ENCODE peak calls at places on chromosomes 12 and 14, in eight cellular contexts. K is endothelial cell of umbilical vein, J is breast epithelium, M is hepatocyte, B is esophagus squamous epithelium, O is uterus, E is tibial artery, C is BJ. F is an unnamed sample. For H3K27me3, the result is how much of the 10 kb centered on the place peaks cover.

GRCh38 chr12:79535751-79536150 is 155.0 kb downstream of the PAWR start:
- DNase-seq in K (no peak), J (no peak), M (no peak), B (no peak), O (no peak), E (no peak), C (no peak), F (no peak)

GRCh38 chr12:25458047-25458552 is 95.0 kb downstream of the LMNTD1 start:
- DNase-seq in K (peak), J (no peak), M (no peak), B (no peak), O (no peak), E (no peak), C (peak), F (peak)

GRCh38 chr12:44015333-44015941 is 179.6 kb downstream of the TMEM117 start:
- DNase-seq in K (peak), J (no peak), M (peak), B (no peak), O (no peak), E (no peak), C (peak), F (peak)

GRCh38 chr12:102631274-102631673 is 150.9 kb upstream of the IGF1 start:
- DNase-seq in K (no peak), J (no peak), M (no peak), B (no peak), O (no peak), E (no peak), C (peak), F (peak)

GRCh38 chr12:108310489-108310888 is 28.6 kb downstream of the CMKLR1 start:
- DNase-seq in K (no peak), J (no peak), M (peak), B (no peak), O (no peak), E (no peak), C (no peak), F (no peak)

GRCh38 chr14:96792003-96792402 is 5.2 kb upstream of the VRK1 start:
- DNase-seq in K (no peak), J (no peak), M (no peak), B (no peak), O (no peak), E (no peak), C (no peak), F (no peak)

GRCh38 chr12:64672925-64673409 is 62.7 kb downstream of the RASSF3 start:
- DNase-seq in K (peak), J (no peak), M (peak), B (no peak), O (peak), E (no peak), C (no peak), F (peak)

GRCh38 chr14:34522496-34522895 is 17.0 kb downstream of the EAPP start:
- DNase-seq in K (peak), J (no peak), M (no peak), B (no peak), O (no peak), E (no peak), C (no peak), F (no peak)

GRCh38 chr12:2960432-2960956 is 1.3 kb downstream of the TEAD4 start:
- DNase-seq in K (peak), J (no peak), M (peak), B (no peak), O (no peak), E (no peak), C (no peak), F (peak)

GRCh38 chr12:64172143-64172970 is 49.7 kb downstream of the KICS2 start:
- DNase-seq in K (no peak), J (no peak), M (no peak), B (no peak), O (no peak), E (no peak), C (no peak), F (peak)

GRCh38 chr12:126668538-126668937 is 1598.4 kb upstream of the TMEM132C start:
- DNase-seq in K (no peak), J (no peak), M (no peak), B (no peak), O (no peak), E (no peak), C (peak), F (peak)

GRCh38 chr14:52325126-52325525 is 11.0 kb downstream of the PTGER2 start:
- DNase-seq in K (no peak), J (no peak), M (no peak), B (no peak), O (no peak), E (no peak), C (no peak), F (peak)

GRCh38 chr12:102980350-102980749 is 22.9 kb downstream of the ASCL1 start:
- DNase-seq in K (no peak), J (no peak), M (no peak), B (no peak), O (no peak), E (no peak), C (no peak), F (no peak)

GRCh38 chr12:5648692-5649338 is 216.9 kb downstream of the NTF3 start:
- DNase-seq in K (no peak), J (no peak), M (peak), B (no peak), O (no peak), E (no peak), C (no peak), F (peak)

GRCh38 chr12:32504626-32505025 is 105.3 kb downstream of the FGD4 start:
- DNase-seq in K (peak), J (no peak), M (no peak), B (no peak), O (no peak), E (no peak), C (no peak), F (peak)

GRCh38 chr12:32505067-32505466 is 105.7 kb downstream of the FGD4 start:
- DNase-seq in K (no peak), J (no peak), M (no peak), B (no peak), O (no peak), E (no peak), C (no peak), F (peak)

GRCh38 chr12:32499048-32499447 is 99.7 kb downstream of the FGD4 start:
- DNase-seq in K (no peak), J (no peak), M (peak), B (no peak), O (no peak), E (no peak), C (no peak), F (no peak)

GRCh38 chr12:32502693-32503510 is 103.5 kb downstream of the FGD4 start:
- DNase-seq in K (peak), J (peak), M (peak), B (no peak), O (peak), E (no peak), C (peak), F (peak)

GRCh38 chr12:32501835-32502333 is 102.5 kb downstream of the FGD4 start:
- DNase-seq in K (peak), J (no peak), M (peak), B (no peak), O (peak), E (no peak), C (peak), F (peak)
- H3K4me3 ChIP-seq in K (no peak), J (peak), M (peak), B (peak), O (peak), E (no peak), C (peak), F (no peak)

DNA sequence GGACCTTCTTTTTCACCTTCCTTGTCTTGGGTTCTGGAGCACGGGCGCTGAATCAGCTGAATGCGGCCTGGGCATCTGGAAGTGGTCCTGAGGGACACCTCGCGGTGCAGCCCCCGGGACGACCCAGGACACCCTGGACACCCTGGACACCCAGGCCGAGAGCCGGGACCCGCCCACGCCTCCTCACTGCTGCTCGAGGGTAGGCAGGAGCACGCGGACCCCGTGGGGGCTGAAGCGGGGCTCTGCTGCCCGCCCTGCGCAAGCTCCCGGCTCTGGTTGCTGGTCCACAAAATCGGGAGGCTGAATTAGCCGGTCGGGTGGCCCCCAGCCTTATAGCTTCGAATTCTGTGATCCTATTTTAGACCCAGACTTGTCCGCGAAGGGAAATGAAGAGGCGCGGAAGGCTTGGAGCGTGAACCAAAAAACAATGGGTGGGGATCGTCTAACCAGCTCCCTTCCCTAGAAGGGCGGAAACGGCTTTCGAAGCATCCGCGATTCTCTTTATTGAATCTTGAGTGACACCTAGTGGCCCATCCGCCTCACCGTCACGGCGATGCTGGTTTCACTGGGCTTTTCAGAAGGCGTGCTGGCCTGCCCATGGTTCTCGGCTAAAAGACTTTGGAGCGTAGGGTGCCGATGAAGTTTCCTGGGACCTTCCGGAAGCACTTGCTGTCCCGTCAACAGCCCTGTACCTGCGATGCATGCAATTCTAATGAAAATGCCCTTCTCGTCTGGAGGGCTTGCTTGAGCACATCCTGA is 46.3 kb upstream of the PLXNC1 start:
- DNase-seq in K (peak), J (peak), M (peak), B (peak), O (peak), E (peak), C (no peak), F (peak)
- TF ChIP-seq CTCF in K (peak), J (peak), M (peak), B (peak), O (peak), E (peak), C (peak), F (peak)

DNA sequence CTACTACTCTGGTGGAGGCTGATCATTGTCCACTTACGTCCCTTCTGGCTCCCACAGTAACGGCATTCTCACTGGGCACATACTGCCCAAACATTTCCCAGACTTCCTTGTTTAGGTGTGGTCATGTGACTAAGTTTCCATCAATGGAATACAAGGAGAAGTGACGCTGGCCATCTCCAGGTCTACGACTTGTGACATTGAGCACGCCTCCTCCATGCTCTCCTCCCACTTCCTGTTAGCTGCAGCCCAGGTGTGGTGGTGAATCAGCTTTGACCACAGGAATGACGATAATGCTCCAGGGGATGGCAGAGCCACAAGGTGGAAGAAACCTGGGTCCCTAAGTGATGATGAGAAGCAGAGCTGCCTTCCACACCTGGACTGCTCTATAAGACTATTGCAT is 6.0 kb upstream of the SLC24A4 start:
- DNase-seq in K (no peak), J (no peak), M (no peak), B (no peak), O (no peak), E (no peak), C (no peak), F (peak)
- H3K27me3 ChIP-seq in K (under half), J (under half), M (under half), B (under half), O (under half), E (under half), C (under half), F (under half)

DNA sequence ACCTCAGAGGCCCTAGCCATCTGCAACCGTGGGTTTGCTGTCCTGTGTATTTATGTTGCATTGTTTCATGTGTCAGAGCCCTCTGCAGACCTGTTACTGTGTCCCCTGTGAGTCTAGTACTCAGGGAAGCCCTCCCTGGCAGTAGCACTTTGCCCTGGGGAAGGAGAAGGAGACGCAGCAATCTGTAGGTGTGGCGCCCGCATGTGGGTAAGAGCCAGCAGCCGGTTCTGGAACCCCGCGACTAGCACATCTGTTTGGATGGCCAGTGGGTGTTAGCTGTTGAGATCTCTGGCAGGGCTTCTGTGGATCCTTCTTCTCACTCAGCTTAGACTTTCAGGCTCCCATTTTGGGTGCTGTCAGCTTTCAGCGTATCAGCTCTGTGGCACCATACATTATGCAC is 57.0 kb downstream of the TECPR2 start:
- DNase-seq in K (no peak), J (no peak), M (no peak), B (no peak), O (no peak), E (no peak), C (no peak), F (no peak)
- H3K4me3 ChIP-seq in K (no peak), J (no peak), M (no peak), B (no peak), O (no peak), E (no peak), C (no peak), F (no peak)

GRCh38 chr12:50988871-50989270 is 36.5 kb downstream of the HIGD1C start:
- DNase-seq in K (peak), J (no peak), M (no peak), B (no peak), O (no peak), E (no peak), C (no peak), F (no peak)
- TF ChIP-seq CTCF in K (no peak), J (no peak), M (no peak), B (no peak), O (no peak), E (no peak), C (no peak), F (no peak)

GRCh38 chr14:67675219-67675582 is 769 bp upstream of the VTI1B start:
- DNase-seq in K (peak), J (no peak), M (no peak), B (no peak), O (no peak), E (no peak), C (no peak), F (no peak)

GRCh38 chr14:67683821-67684220 is 9.4 kb upstream of the VTI1B start:
- DNase-seq in K (no peak), J (no peak), M (no peak), B (no peak), O (no peak), E (no peak), C (no peak), F (no peak)

GRCh38 chr14:67680121-67680602 is 5.7 kb upstream of the VTI1B start:
- DNase-seq in K (peak), J (no peak), M (peak), B (no peak), O (no peak), E (no peak), C (no peak), F (peak)

DNA sequence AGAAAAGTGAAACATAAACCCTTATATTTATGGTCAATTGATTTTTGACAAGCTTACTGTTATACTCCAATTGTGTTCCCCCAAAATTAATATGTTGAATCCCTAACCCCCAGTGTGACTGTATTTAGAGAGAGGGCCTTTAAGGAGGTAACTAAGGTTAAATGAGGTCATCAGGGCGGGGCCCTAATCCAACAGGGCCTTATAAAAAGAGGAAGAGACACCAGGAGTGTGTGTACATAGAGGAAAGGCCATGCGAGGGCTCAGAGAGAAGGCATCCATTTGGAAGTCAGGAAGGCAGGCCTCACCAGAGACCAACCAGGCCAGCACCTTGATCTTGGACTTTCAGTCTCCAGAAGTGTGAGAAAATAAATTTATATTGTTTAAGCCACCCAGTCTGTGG is 6.5 kb upstream of the VTI1B start:
- DNase-seq in K (no peak), J (no peak), M (no peak), B (no peak), O (no peak), E (no peak), C (no peak), F (no peak)
- H3K27me3 ChIP-seq in K (under half), J (under half), M (under half), B (under half), O (under half), E (under half), C (under half), F (under half)